ENCODE peak calls at places on chromosomes 11 and 22, in seven cellular contexts. U is pulmonary artery endothelial cell, N is EL, Y is NCI-H1417, I is NCI-H1092, P is foreskin fibroblast, K is AG08395. H is an unnamed sample.

GRCh38 chr11:102469196-102469821 is 16.7 kb upstream of the TMEM123 start:
- DNase-seq in Y (no peak), K (peak), U (peak), P (no peak), N (peak), I (no peak), H (peak)

GRCh38 chr22:26318975-26319374 is 110.1 kb upstream of the ASPHD2 start:
- DNase-seq in N (peak), P (peak), I (no peak), K (peak), U (no peak), Y (peak), H (no peak)

GRCh38 chr11:74050465-74050864 is 41.6 kb upstream of the UCP3 start:
- DNase-seq in Y (no peak), P (no peak), N (peak), K (peak), U (no peak), I (no peak), H (no peak)

GRCh38 chr22:45268167-45268957 is 16.4 kb upstream of the UPK3A start:
- DNase-seq in Y (peak), N (peak), P (no peak), K (no peak), U (no peak), I (no peak), H (no peak)

GRCh38 chr11:114972105-114972504 is 293.8 kb downstream of the NXPE2 start:
- DNase-seq in K (no peak), U (no peak), N (no peak), P (no peak), Y (no peak), I (no peak), H (no peak)

GRCh38 chr11:103433380-103433779 is 324.2 kb downstream of the DYNC2H1 start:
- DNase-seq in P (peak), N (peak), Y (peak), I (no peak), U (no peak), K (peak), H (peak)

GRCh38 chr22:44280665-44281188 is 32.0 kb downstream of the SHISAL1 start:
- DNase-seq in I (no peak), U (no peak), N (no peak), P (no peak), K (no peak), Y (no peak), H (no peak)

GRCh38 chr11:21460082-21460481 is 732.8 kb upstream of the ANO5 start:
- DNase-seq in K (no peak), N (no peak), P (no peak), U (no peak), I (no peak), Y (no peak), H (no peak)

GRCh38 chr22:41435560-41435959 is 11.0 kb downstream of the TOB2 start:
- DNase-seq in Y (no peak), K (no peak), U (no peak), I (no peak), P (no peak), N (no peak), H (no peak)

GRCh38 chr22:39616051-39616450 is 45.5 kb downstream of the CACNA1I start:
- DNase-seq in K (no peak), I (no peak), N (no peak), U (no peak), Y (no peak), P (no peak), H (no peak)

GRCh38 chr11:114448749-114449484 is 9.7 kb downstream of the REXO2 start:
- DNase-seq in Y (peak), P (no peak), K (no peak), U (no peak), N (peak), I (no peak), H (no peak)